ENCODE peak calls at places on chromosomes 4 and X, in six cellular contexts. X is kidney epithelial cell, U is PC-9, F is Peyer's patch, M is adipocyte, V is breast epithelium. D is an unnamed sample.

GRCh38 chrX:18617351-18617750 is 54.6 kb downstream of the RS1 start:
- DNase-seq in X (peak; percentile 74), U (peak; percentile 74), F (no peak), M (peak; percentile 44), V (no peak), D (no peak)

GRCh38 chr4:119523399-119523798 is 105.2 kb downstream of the PDE5A start:
- DNase-seq in X (no peak), U (no peak), F (no peak), M (peak; percentile 30), V (no peak), D (no peak)

GRCh38 chrX:356385-357034 is 30.2 kb downstream of the PPP2R3B start:
- DNase-seq in X (peak; percentile 26), U (no peak), F (no peak), M (peak; percentile 43), V (no peak), D (peak; percentile 91)

GRCh38 chrX:9494806-9495205 is 29.9 kb downstream of the TBL1X start:
- DNase-seq in X (no peak), U (no peak), F (no peak), M (peak; percentile 7), V (no peak), D (peak; percentile 5)

GRCh38 chrX:48558270-48558669 is 16.0 kb upstream of the RBM3 start:
- DNase-seq in X (no peak), U (no peak), F (no peak), M (peak; percentile 51), V (no peak), D (peak; percentile 39)

GRCh38 chr4:124658795-124659194 is 53.7 kb downstream of the ANKRD50 start:
- DNase-seq in X (no peak), U (no peak), F (no peak), M (no peak), V (no peak), D (no peak)

GRCh38 chr4:173130671-173131070 is 37.9 kb upstream of the GALNT7 start:
- DNase-seq in X (no peak), U (no peak), F (no peak), M (no peak), V (no peak), D (no peak)

GRCh38 chrX:44062842-44063241 is 89.7 kb upstream of the NDP start:
- DNase-seq in X (no peak), U (no peak), F (no peak), M (no peak), V (no peak), D (no peak)

GRCh38 chr4:15303052-15303641 is 124.7 kb upstream of the C1QTNF7 start:
- DNase-seq in X (peak; percentile 26), U (no peak), F (no peak), M (peak; percentile 65), V (no peak), D (peak; percentile 66)

GRCh38 chr4:98627883-98628282 is 30.5 kb downstream of the TSPAN5 start:
- DNase-seq in X (peak; percentile 28), U (peak; percentile 52), F (no peak), M (peak; percentile 33), V (no peak), D (peak; percentile 70)

GRCh38 chr4:81436096-81436495 is 35.6 kb downstream of the RASGEF1B start:
- DNase-seq in X (no peak), U (no peak), F (no peak), M (no peak), V (no peak), D (no peak)

GRCh38 chr4:97150966-97151365 is 992.3 kb downstream of the STPG2 start:
- DNase-seq in X (no peak), U (no peak), F (no peak), M (no peak), V (no peak), D (no peak)

GRCh38 chr4:78131403-78131802 is 74.3 kb downstream of the FRAS1 start:
- DNase-seq in X (no peak), U (no peak), F (no peak), M (peak; percentile 79), V (no peak), D (peak; percentile 38)

GRCh38 chrX:48492293-48492910 is 16.4 kb upstream of the PORCN start:
- DNase-seq in X (no peak), U (no peak), F (no peak), M (no peak), V (no peak), D (no peak)

GRCh38 chr4:185222598-185222997 is 13.2 kb downstream of the SNX25 start:
- DNase-seq in X (no peak), U (no peak), F (no peak), M (peak; percentile 50), V (no peak), D (no peak)

GRCh38 chr4:39133623-39134022 is 48.7 kb upstream of the WDR19 start:
- DNase-seq in X (no peak), U (no peak), F (no peak), M (no peak), V (no peak), D (no peak)

GRCh38 chrX:78517124-78517523 is 142.0 kb downstream of the RTL3 start:
- DNase-seq in X (no peak), U (no peak), F (peak; percentile 30), M (no peak), V (no peak), D (no peak)

GRCh38 chr4:123043793-123044425 is 121.5 kb upstream of the NUDT6 start:
- DNase-seq in X (no peak), U (no peak), F (no peak), M (no peak), V (no peak), D (no peak)

GRCh38 chr4:183256756-183257385 is 63.2 kb downstream of the CLDN22 start:
- DNase-seq in X (no peak), U (no peak), F (no peak), M (peak; percentile 71), V (no peak), D (no peak)

GRCh38 chr4:48275694-48276093 is 6.1 kb upstream of the TEC start:
- DNase-seq in X (no peak), U (no peak), F (no peak), M (no peak), V (no peak), D (no peak)

GRCh38 chrX:39944416-39944815 is 153.3 kb downstream of the BCOR start:
- DNase-seq in X (no peak), U (no peak), F (no peak), M (no peak), V (no peak), D (no peak)

GRCh38 chr4:38572798-38573197 is 91.2 kb upstream of the KLF3 start:
- DNase-seq in X (no peak), U (no peak), F (no peak), M (peak; percentile 56), V (no peak), D (no peak)

GRCh38 chrX:47146936-47147859 is 2.2 kb downstream of the RBM10 start:
- DNase-seq in X (no peak), U (no peak), F (no peak), M (no peak), V (no peak), D (no peak)

DNA sequence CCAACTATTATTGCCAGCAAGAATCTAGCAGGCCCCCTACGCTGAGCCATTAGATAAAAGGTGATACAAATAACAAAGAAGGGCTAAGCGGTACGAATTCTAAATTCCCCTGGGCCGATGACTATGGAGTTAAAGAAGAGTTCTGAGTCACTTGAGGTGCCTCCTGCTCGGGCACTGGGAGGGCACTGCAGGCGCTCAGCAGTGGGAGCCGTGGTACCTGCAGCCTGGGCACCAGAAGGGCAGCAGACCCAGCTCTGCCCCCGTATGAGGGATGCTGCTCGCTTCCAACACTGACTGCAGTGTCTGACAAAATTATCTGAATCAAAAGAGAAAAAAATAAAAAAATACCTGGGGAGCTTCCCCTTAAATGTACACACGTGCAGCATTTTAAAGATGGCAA is 44.1 kb upstream of the MTNR1A start:
- DNase-seq in X (no peak), U (no peak), F (no peak), M (no peak), V (no peak), D (no peak)
- H3K36me3 ChIP-seq in X (peaks cover 4% of the 10 kb centered on the region), U (no peaks in the 10 kb centered on the region), F (peaks cover 97% of the 10 kb centered on the region), M (peaks cover 98% of the 10 kb centered on the region), V (peaks cover 14% of the 10 kb centered on the region), D (peaks cover 55% of the 10 kb centered on the region)

DNA sequence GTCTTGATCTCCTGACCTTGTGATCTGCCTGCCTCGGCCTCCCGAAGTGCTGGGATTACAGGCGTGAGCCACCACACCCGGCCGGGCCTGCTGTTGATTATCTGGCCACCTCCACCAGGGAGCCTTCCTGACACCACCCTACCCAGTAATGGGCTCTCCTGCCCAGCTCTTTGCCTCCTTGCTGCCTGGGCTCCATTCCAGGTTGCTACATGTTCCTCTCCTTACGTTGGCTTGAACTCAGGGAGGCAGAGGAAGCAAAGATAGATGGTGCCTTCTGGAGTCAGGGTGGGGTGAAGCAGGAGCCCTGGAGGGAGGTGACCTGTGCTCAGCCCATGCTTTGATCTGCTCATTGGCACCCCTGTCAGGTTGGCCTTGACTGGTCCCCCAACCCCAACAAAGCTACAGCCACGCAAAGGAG is 26.3 kb downstream of the FLNA start:
- DNase-seq in X (no peak), U (no peak), F (no peak), M (no peak), V (no peak), D (no peak)
- H3K36me3 ChIP-seq in X (no peaks in the 10 kb centered on the region), U (no peaks in the 10 kb centered on the region), F (peaks cover 27% of the 10 kb centered on the region), M (peaks cover 48% of the 10 kb centered on the region), V (no peaks in the 10 kb centered on the region), D (peaks cover 38% of the 10 kb centered on the region)

DNA sequence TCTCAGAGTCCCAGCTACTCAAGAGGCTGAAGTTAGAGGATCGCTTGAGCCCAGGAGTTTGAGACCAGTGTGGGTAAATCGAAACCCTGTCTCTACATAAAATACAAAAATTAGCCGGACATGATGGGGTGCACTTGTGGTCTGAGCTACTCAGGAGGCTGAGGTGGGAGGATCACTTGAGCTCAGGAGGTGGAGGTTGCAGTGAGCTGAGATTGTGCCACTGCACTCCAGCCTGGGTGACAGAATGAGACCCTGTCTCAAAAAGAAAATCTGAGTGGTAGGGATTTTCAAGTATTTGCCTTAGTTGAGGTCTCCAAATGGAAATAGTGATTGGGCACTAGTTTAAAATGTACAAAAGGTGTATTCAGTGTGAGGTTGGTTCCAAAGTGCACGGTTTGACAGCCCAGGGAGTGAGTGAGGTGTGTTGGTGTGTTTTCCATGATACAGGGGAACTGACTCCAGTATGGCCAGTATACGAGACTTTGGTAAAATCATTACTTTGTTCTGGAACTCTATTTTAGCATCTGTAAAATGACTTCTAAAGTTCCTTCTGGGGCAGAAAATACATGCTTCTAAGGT is 13.8 kb downstream of the ADD1 start:
- DNase-seq in X (no peak), U (no peak), F (no peak), M (no peak), V (no peak), D (no peak)
- H3K36me3 ChIP-seq in X (no peaks in the 10 kb centered on the region), U (no peaks in the 10 kb centered on the region), F (peaks cover 8% of the 10 kb centered on the region), M (peaks cover 17% of the 10 kb centered on the region), V (no peaks in the 10 kb centered on the region), D (peaks cover 2% of the 10 kb centered on the region)

DNA sequence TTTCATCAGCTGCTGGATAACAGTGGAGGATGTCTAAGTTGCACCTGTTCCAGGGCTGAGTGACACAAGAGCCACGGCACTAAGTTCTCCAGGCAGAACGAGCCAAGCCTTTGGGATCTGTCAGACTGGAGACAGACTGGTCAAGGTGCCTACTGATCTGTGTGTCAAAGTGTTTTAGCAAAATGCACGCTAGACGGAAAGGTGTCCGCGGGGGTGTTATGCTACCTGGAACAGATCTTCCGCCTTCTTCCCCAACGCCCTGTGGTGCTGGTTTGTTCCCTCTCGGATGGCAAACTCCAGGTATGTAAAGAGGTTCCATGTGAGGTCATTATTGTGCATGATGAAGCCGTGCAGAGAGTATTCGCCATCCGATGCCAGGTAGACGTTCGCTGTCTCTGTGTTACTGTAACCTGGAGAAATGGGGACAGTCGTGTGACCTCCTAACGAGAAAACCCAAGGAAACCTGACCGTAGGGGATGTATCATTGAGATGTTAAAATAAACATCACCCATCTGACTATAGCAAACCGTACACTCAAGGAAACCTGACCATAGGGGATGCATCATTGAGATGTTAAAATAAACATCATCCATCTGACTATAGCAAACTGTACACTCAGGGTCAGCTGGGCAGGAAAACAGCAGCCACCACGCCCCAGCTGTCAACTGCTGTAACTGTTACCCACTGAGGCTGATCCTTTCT is 29.7 kb upstream of the SLC25A6 start:
- DNase-seq in X (no peak), U (no peak), F (no peak), M (no peak), V (no peak), D (no peak)
- H3K36me3 ChIP-seq in X (peaks cover 6% of the 10 kb centered on the region), U (peaks cover 11% of the 10 kb centered on the region), F (peaks cover 36% of the 10 kb centered on the region), M (peaks cover 49% of the 10 kb centered on the region), V (peaks cover 12% of the 10 kb centered on the region), D (peaks cover 20% of the 10 kb centered on the region)